ENCODE peak calls at places on chromosome 18, in seven cellular contexts. M is SK-N-SH, O is K562, U is HCT116, L is H1, S is GM12878, N is HepG2. I is an unnamed sample.

GRCh38 chr18:63444567-63444966 is 22.3 kb upstream of the VPS4B start:
- DNase-seq in U (no peak), O (no peak), M (no peak), L (no peak), N (no peak), S (no peak), I (no peak)

GRCh38 chr18:394997-395383 is 105.5 kb downstream of the COLEC12 start:
- DNase-seq in U (no peak), S (no peak), M (no peak), N (no peak), L (no peak), O (no peak), I (no peak)

GRCh38 chr18:58805482-58806187 is 59.0 kb upstream of the ZNF532 start:
- DNase-seq in U (no peak), M (peak), O (no peak), S (no peak), L (no peak), N (no peak), I (no peak)

GRCh38 chr18:26252411-26252810 is 26.2 kb downstream of the TAF4B start:
- DNase-seq in N (peak), M (no peak), L (no peak), S (no peak), O (no peak), U (no peak), I (no peak)

GRCh38 chr18:54835944-54836343 is 7.7 kb downstream of the RAB27B start:
- DNase-seq in M (no peak), N (no peak), S (no peak), O (no peak), L (no peak), U (no peak), I (no peak)

GRCh38 chr18:48780151-48781001 is 170.4 kb downstream of the SMAD7 start:
- DNase-seq in O (no peak), M (peak), U (no peak), N (no peak), L (no peak), S (no peak), I (no peak)

GRCh38 chr18:49656098-49656591 is 94.3 kb downstream of the LIPG start:
- DNase-seq in M (no peak), L (no peak), S (no peak), N (no peak), U (peak), O (no peak), I (peak)

GRCh38 chr18:23134780-23135678 is at the start of gene CABLES1:
- DNase-seq in U (no peak), M (peak), S (no peak), N (peak), L (no peak), O (peak), I (peak)

GRCh38 chr18:26963292-26963691 is 97.8 kb upstream of the AQP4 start:
- DNase-seq in U (no peak), L (no peak), S (no peak), O (no peak), M (no peak), N (no peak), I (peak)

GRCh38 chr18:56574827-56575226 is 63.6 kb downstream of the TXNL1 start:
- DNase-seq in N (no peak), S (no peak), M (no peak), L (no peak), O (no peak), U (no peak), I (no peak)

GRCh38 chr18:50330176-50330575 is 42.7 kb upstream of the CXXC1 start:
- DNase-seq in N (no peak), U (no peak), O (no peak), M (no peak), L (no peak), S (no peak), I (no peak)

GRCh38 chr18:53153281-53153680 is 813.3 kb downstream of the DCC start:
- DNase-seq in L (no peak), M (no peak), O (no peak), U (no peak), S (no peak), N (peak), I (peak)

GRCh38 chr18:59820663-59821062 is 79.1 kb upstream of the PMAIP1 start:
- DNase-seq in O (no peak), U (no peak), L (no peak), M (no peak), S (no peak), N (no peak), I (no peak)

GRCh38 chr18:62982600-62983251 is 267.4 kb downstream of the PHLPP1 start:
- DNase-seq in S (peak), L (peak), M (peak), O (peak), U (peak), N (peak), I (peak)

GRCh38 chr18:2027026-2027425 is 544.3 kb downstream of the METTL4 start:
- DNase-seq in O (no peak), N (no peak), U (no peak), S (no peak), L (no peak), M (no peak), I (no peak)

GRCh38 chr18:8800876-8801262 is 95.5 kb downstream of the MTCL1 start:
- DNase-seq in U (no peak), M (no peak), N (no peak), S (no peak), L (no peak), O (no peak), I (no peak)

GRCh38 chr18:75635096-75635495 is 207.6 kb upstream of the SMIM21 start:
- DNase-seq in L (no peak), S (no peak), O (no peak), M (no peak), U (no peak), N (no peak), I (no peak)
- TF ChIP-seq JUND in L (no peak), S (no peak), O (no peak), M (no peak), U (no peak), N (no peak), I (no peak)

GRCh38 chr18:21916594-21916993 is 176.0 kb downstream of the MIB1 start:
- DNase-seq in N (no peak), U (no peak), O (no peak), L (no peak), M (no peak), S (no peak), I (no peak)

GRCh38 chr18:21918693-21919092 is 178.1 kb downstream of the MIB1 start:
- DNase-seq in U (no peak), M (no peak), S (no peak), O (no peak), L (no peak), N (no peak), I (no peak)

GRCh38 chr18:21914739-21915319 is 174.2 kb downstream of the MIB1 start:
- DNase-seq in M (peak), U (peak), N (peak), S (no peak), L (no peak), O (peak), I (peak)

GRCh38 chr18:21912339-21913239 is 172.0 kb downstream of the MIB1 start:
- DNase-seq in M (no peak), U (no peak), N (no peak), S (no peak), O (no peak), L (no peak), I (no peak)

GRCh38 chr18:21915546-21915945 is 175.0 kb downstream of the MIB1 start:
- DNase-seq in O (no peak), M (no peak), N (no peak), L (no peak), S (no peak), U (no peak), I (no peak)
- TF ChIP-seq JUND in O (no peak), M (no peak), N (no peak), L (no peak), S (no peak), U (no peak), I (no peak)

GRCh38 chr18:13362051-13362450 is 143.5 kb downstream of the LDLRAD4 start:
- DNase-seq in O (no peak), S (no peak), M (no peak), U (no peak), L (no peak), N (no peak), I (no peak)

GRCh38 chr18:13364721-13365205 is 146.2 kb downstream of the LDLRAD4 start:
- DNase-seq in L (no peak), N (no peak), O (no peak), U (no peak), S (no peak), M (no peak), I (no peak)

GRCh38 chr18:13359195-13359594 is 140.6 kb downstream of the LDLRAD4 start:
- DNase-seq in U (no peak), O (no peak), M (no peak), N (no peak), S (no peak), L (no peak), I (no peak)

GRCh38 chr18:13361422-13361821 is 142.9 kb downstream of the LDLRAD4 start:
- DNase-seq in U (no peak), S (no peak), O (no peak), M (no peak), L (no peak), N (no peak), I (no peak)

GRCh38 chr18:13362617-13363016 is 144.1 kb downstream of the LDLRAD4 start:
- DNase-seq in O (no peak), M (no peak), S (no peak), U (no peak), N (no peak), L (no peak), I (no peak)
- TF ChIP-seq JUND in O (no peak), M (no peak), S (no peak), U (no peak), N (no peak), L (no peak), I (no peak)

DNA sequence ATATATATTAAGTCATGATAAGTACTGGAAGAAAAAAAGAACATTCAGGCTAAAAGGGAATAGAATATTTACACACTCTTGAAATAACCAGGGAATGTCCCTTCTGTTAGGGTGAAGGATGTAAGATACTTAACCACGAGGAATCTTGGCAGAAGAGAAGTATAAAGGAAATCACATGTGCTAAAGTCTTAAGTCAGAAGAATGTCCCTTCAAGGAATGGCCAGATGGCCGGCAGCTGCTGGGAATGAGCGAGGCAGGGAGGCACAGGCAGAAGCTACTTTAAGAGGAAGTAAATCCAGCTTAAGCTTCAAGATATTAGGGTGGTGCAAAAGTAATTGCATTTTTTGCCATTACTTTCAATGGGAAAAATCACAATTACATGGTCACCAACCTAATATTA is 5.5 kb downstream of the CCDC102B start:
- DNase-seq in N (no peak), O (no peak), S (no peak), M (no peak), U (no peak), L (no peak), I (no peak)
- TF ChIP-seq JUND in N (no peak), O (no peak), S (no peak), M (no peak), U (no peak), L (no peak), I (no peak)

DNA sequence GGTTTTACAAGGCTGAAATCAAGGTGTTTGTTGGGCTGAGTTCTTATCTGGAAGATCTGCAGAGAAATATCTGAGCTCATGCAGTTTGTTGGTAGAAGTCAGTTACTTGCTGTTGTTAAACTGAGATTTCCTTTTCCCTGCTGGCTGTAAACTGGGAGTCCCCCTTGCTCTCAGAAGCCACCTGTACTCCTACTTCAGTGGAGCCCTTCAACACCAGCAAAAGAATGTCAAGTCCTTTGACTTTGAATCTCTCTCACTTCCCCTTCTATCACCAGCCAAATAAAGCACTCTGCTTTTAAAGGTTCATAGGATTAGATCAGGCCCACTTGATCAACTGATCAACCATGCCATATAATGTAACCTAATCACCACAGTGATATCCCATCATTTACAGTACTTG is 252.2 kb upstream of the CDH7 start:
- DNase-seq in U (no peak), S (no peak), L (no peak), O (no peak), M (no peak), N (no peak), I (no peak)
- TF ChIP-seq JUND in U (no peak), S (no peak), L (no peak), O (no peak), M (no peak), N (no peak), I (no peak)

GRCh38 chr18:67194886-67195285 is 321.6 kb downstream of the DSEL start:
- DNase-seq in O (no peak), N (no peak), U (no peak), L (no peak), S (no peak), M (no peak), I (no peak)

DNA sequence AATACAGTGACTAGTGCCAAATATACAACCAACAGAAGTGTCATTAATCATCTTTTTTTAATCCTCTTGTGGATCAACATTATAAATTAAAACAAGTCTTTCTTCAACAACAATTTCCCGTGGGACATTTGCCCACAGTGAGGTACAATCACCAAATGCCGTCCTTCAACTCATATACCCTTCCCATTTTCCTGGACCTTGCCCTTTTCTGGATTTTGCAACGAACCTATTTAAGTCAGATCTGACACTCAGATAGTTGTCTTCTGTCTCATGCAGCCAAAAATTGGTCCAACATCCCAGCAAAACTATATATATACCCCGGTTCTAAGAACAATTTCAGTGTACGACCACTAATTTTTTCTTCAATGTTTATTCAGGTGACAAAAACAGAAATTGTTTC is 324.0 kb downstream of the DSEL start:
- DNase-seq in U (no peak), N (no peak), O (no peak), S (no peak), M (no peak), L (no peak), I (no peak)
- TF ChIP-seq JUND in U (no peak), N (no peak), O (no peak), S (no peak), M (no peak), L (no peak), I (no peak)

DNA sequence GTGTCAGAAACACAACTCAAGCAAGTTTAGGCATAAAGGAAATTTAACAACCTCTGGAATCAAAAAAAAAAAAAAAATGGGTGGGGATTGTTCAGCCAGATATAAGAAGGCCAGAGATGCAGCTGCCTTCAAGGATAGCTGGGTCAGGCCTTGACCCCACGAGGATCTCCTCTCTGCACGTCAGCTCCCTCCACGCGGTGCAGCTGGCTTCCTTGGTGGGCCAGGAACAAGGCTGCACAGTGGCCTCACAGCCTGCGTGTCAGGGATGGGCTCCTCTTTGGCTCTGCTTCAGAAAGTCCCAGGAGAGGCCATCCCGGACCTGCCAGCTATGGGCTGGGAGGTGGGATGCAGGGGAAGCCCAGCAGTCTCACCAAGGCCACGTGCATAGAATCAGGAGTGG is 55.5 kb downstream of the TIMM21 start:
- DNase-seq in O (no peak), N (no peak), L (no peak), M (no peak), S (no peak), U (no peak), I (no peak)
- TF ChIP-seq JUND in O (no peak), N (no peak), L (no peak), M (no peak), S (no peak), U (no peak), I (no peak)

DNA sequence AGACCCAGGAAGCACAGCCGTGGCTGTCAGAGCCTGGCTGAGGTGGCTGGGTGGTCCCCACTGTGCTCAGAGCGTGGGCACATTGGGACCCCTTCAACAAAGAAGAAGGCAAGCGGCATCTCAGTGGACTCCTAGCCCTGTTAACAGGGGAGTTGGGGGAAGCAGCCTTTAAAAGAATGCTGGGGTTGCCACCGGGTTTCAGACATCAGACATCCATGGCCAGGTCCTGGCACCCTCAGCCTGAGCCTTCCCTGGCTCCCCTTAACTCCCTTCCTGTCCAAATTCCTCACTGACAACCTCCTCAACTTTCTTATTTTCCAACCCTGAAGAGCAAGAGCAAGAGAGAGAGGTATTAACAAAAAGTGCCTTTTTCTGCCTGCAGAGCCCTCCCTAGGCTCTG is 24.8 kb upstream of the GNAL start:
- DNase-seq in U (no peak), M (no peak), S (no peak), L (no peak), N (no peak), O (no peak), I (no peak)
- TF ChIP-seq JUND in U (no peak), M (no peak), S (no peak), L (no peak), N (no peak), O (no peak), I (no peak)

GRCh38 chr18:3453540-3454364 is 3.8 kb downstream of the TGIF1 start:
- DNase-seq in N (peak), O (no peak), M (no peak), U (no peak), S (no peak), L (no peak), I (peak)

GRCh38 chr18:3451166-3451988 is 1.4 kb downstream of the TGIF1 start:
- DNase-seq in S (no peak), N (peak), O (peak), M (peak), U (no peak), L (no peak), I (peak)

GRCh38 chr18:3452750-3453539 is 3.0 kb downstream of the TGIF1 start:
- DNase-seq in O (no peak), M (no peak), N (no peak), U (no peak), S (no peak), L (no peak), I (peak)

GRCh38 chr18:3450358-3451107 is 561 bp downstream of the TGIF1 start:
- DNase-seq in M (peak), S (no peak), N (no peak), L (no peak), U (no peak), O (peak), I (no peak)

GRCh38 chr18:3451989-3452749 is 2.2 kb downstream of the TGIF1 start:
- DNase-seq in M (peak), U (no peak), L (no peak), O (peak), S (no peak), N (no peak), I (no peak)
- TF ChIP-seq JUND in M (no peak), U (no peak), L (no peak), O (peak), S (no peak), N (no peak), I (no peak)

GRCh38 chr18:35953688-35954087 is 18.8 kb upstream of the RMP24 start:
- DNase-seq in S (no peak), O (no peak), U (no peak), L (no peak), M (no peak), N (no peak), I (no peak)
- TF ChIP-seq JUND in S (no peak), O (no peak), U (no peak), L (no peak), M (no peak), N (no peak), I (no peak)

I was measured in T47D.